ENCODE peak calls at places on chromosomes 2 and 18, in five cellular contexts. A is breast epithelium, Y is HCT116, G is pancreas, C is lower lobe of right lung. P is an unnamed sample. For H3K9me3 and H3K27me3, the result is how much of the 10 kb centered on the place peaks cover.

GRCh38 chr2:69652206-69652605 is 8.7 kb upstream of the AAK1 start:
- DNase-seq in A (no peak), Y (peak), G (no peak), C (no peak), P (no peak)

GRCh38 chr18:76620326-76620813 is 125.3 kb upstream of the ZNF516 start:
- DNase-seq in A (peak), Y (peak), G (peak), C (peak), P (peak)

GRCh38 chr2:69456154-69456553 is 18.9 kb upstream of the NFU1 start:
- DNase-seq in A (no peak), Y (no peak), G (no peak), C (no peak), P (no peak)

GRCh38 chr18:79791141-79791972 is 6.4 kb upstream of the KCNG2 start:
- DNase-seq in A (peak), Y (no peak), G (peak), C (no peak), P (peak)

GRCh38 chr18:48944634-48945033 is 6.1 kb downstream of the SMAD7 start:
- DNase-seq in A (no peak), Y (no peak), G (no peak), C (no peak), P (no peak)

GRCh38 chr2:119126650-119127049 is 31.9 kb downstream of the C1QL2 start:
- DNase-seq in A (no peak), Y (peak), G (peak), C (peak), P (peak)

GRCh38 chr18:78974115-78974740 is 5.4 kb upstream of the SALL3 start:
- DNase-seq in A (no peak), Y (no peak), G (no peak), C (no peak), P (no peak)

GRCh38 chr18:62505669-62506494 is 16.9 kb upstream of the ZCCHC2 start:
- DNase-seq in A (no peak), Y (no peak), G (no peak), C (no peak), P (no peak)

GRCh38 chr18:8711736-8712135 is 6.4 kb downstream of the MTCL1 start:
- DNase-seq in A (no peak), Y (no peak), G (no peak), C (no peak), P (no peak)

GRCh38 chr18:22505136-22505535 is 87.4 kb upstream of the CTAGE1 start:
- DNase-seq in A (no peak), Y (no peak), G (no peak), C (no peak), P (no peak)

GRCh38 chr18:75679347-75679746 is 251.8 kb upstream of the SMIM21 start:
- DNase-seq in A (no peak), Y (no peak), G (no peak), C (no peak), P (peak)

GRCh38 chr2:153873062-153874048 is 1.6 kb downstream of the GALNT13 start:
- DNase-seq in A (no peak), Y (no peak), G (peak), C (peak), P (no peak)

GRCh38 chr2:103959174-103960125 is 894.5 kb upstream of the POU3F3 start:
- DNase-seq in A (no peak), Y (no peak), G (no peak), C (no peak), P (no peak)

GRCh38 chr2:82641781-82642180 is 1817.3 kb downstream of the SUCLG1 start:
- DNase-seq in A (no peak), Y (no peak), G (no peak), C (no peak), P (no peak)

GRCh38 chr2:10500601-10501361 is 52.7 kb upstream of the ODC1 start:
- DNase-seq in A (peak), Y (no peak), G (no peak), C (no peak), P (no peak)

GRCh38 chr18:24014986-24015896 is 687 bp downstream of the TTC39C start:
- DNase-seq in A (peak), Y (no peak), G (peak), C (peak), P (peak)

GRCh38 chr2:172088245-172089004 is 3.1 kb downstream of the DLX1 start:
- DNase-seq in A (no peak), Y (no peak), G (no peak), C (peak), P (no peak)

GRCh38 chr2:95728878-95729511 is 137.2 kb downstream of the TRIM43 start:
- DNase-seq in A (peak), Y (peak), G (no peak), C (peak), P (peak)

GRCh38 chr2:80153768-80154167 is 150.8 kb downstream of the LRRTM1 start:
- DNase-seq in A (no peak), Y (no peak), G (no peak), C (no peak), P (no peak)

GRCh38 chr2:179186126-179186525 is 78.5 kb downstream of the SESTD1 start:
- DNase-seq in A (no peak), Y (no peak), G (no peak), C (no peak), P (no peak)

DNA sequence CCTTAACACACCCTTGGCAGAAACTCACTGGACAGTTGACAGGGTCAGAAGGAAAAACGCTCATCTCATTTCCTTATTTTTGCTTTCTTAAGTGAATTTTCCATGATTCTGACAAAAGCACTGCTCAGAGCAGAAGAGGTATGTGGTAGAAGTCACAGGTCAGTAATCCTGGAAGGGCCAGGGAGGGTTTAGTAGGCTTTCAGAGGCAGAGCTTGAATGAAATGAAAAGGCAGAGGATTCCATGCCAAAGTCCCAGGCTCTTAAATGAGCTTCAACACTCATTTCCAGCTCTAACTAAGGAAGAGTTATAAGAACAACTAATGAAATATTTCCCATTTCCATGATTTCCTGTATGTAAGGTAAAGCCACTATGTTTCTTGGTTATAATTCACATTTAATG is 683.2 kb upstream of the KLHL29 start:
- DNase-seq in A (no peak), Y (no peak), G (no peak), C (no peak), P (no peak)
- H3K9me3 ChIP-seq in A (under half), Y (under half), G (under half), C (under half), P (under half)

DNA sequence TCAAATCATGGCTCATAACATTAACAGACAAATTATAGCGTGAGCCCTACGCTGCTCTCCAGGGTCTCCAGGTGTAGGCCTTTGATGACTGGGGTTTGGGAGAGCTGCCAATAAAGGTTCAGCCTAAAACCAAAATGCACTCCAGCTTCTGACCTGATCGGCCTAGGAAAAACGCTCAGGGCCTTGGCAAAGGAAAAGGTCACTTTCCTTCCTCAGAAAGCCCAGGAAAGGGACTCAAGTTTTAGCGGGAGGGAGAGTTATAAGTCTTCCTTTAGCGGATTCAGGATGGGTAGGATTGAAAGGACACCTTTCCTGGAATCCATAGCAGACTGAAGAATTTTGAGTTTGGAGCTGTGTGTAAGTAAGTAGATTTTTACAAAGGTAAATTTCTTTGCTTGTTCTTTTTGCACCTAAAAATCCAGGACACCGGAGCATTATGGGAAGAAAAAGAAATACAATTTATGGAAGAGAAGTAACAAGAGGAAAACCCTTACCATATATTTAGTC is 8.8 kb downstream of the EVX2 start:
- DNase-seq in A (no peak), Y (no peak), G (no peak), C (no peak), P (no peak)
- H3K27me3 ChIP-seq in A (under half), Y (under half), G (under half), C (half or more), P (half or more)

DNA sequence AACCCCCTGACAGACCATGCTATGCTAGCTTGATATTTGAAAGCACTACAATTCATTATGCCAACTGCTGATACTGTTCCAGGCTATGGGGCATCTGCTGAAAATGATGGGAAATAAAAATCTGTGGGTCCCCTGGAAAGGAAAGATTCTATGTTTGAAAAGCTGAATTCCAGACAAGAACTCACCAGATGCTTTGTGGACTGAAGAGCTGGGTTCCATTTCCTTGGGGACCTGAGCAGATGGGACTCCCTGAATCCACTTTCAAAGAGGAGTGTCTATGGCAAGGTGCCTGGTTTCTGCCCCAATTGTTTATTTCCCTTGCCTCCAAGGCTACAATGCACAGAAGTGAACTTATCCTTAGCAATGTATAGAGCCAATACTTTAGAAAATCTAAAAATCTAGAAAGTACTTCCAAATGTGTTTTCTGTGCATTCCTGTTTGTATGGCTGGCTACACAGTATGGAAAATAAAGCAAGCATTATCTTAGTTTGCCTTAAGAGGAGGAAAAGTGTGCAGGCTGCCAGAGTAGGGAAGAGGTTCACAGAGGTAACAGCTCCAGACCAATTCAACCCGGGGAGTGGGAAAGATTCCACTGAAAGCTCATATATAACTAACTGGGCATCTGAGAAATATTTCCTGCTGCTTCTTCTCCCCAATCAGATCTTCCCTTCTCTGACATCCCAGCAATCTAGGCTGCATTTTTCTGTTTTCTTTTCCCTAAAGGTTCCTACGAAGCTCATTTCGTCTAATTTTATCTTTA is 420.5 kb downstream of the NRXN1 start:
- DNase-seq in A (no peak), Y (no peak), G (no peak), C (no peak), P (no peak)
- TF ChIP-seq CTCF in A (no peak), Y (no peak), G (no peak), C (no peak), P (no peak)

GRCh38 chr2:120761911-120762310 is 26.2 kb downstream of the GLI2 start:
- DNase-seq in A (no peak), Y (no peak), G (peak), C (peak), P (no peak)
- H3K9me3 ChIP-seq in A (under half), Y (under half), G (under half), C (under half), P (under half)

GRCh38 chr18:51593931-51594330 is 396.4 kb upstream of the MEX3C start:
- DNase-seq in A (no peak), Y (no peak), G (no peak), C (no peak), P (no peak)
- H3K27me3 ChIP-seq in A (under half), Y (under half), G (under half), C (under half), P (under half)

DNA sequence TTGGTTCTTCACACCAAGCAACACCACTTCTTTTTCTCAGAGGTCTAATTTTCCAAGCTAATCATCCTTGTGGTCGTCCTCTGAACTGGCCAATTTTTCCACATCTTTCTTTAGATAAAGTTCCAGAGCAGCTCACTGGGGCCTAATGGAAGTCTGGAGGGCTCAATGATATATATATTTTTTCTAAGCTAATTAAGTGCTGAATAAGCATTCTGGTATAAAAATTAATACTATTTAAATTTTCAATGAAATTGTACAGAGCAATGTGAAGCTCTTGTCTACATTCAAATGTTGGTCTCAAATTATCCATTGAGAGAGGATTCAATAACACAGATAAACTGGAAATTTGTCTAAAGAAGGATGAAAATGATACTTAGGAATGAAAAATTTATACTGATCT is 866.6 kb downstream of the ERBB4 start:
- DNase-seq in A (no peak), Y (no peak), G (no peak), C (no peak), P (no peak)
- TF ChIP-seq CTCF in A (no peak), Y (no peak), G (no peak), C (no peak), P (no peak)

GRCh38 chr2:229051798-229052197 is 219.3 kb downstream of the PID1 start:
- DNase-seq in A (no peak), Y (no peak), G (no peak), C (no peak), P (no peak)
- H3K9me3 ChIP-seq in A (under half), Y (under half), G (under half), C (under half), P (under half)

GRCh38 chr18:7207366-7207765 is 23.5 kb upstream of the LRRC30 start:
- DNase-seq in A (no peak), Y (no peak), G (no peak), C (no peak), P (no peak)

GRCh38 chr18:7201096-7201495 is 29.8 kb upstream of the LRRC30 start:
- DNase-seq in A (no peak), Y (no peak), G (no peak), C (no peak), P (no peak)

GRCh38 chr18:7205346-7205745 is 25.5 kb upstream of the LRRC30 start:
- DNase-seq in A (no peak), Y (no peak), G (no peak), C (no peak), P (no peak)

GRCh38 chr18:7202119-7202680 is 28.7 kb upstream of the LRRC30 start:
- DNase-seq in A (no peak), Y (no peak), G (no peak), C (no peak), P (no peak)

GRCh38 chr18:7206231-7206630 is 24.7 kb upstream of the LRRC30 start:
- DNase-seq in A (no peak), Y (no peak), G (no peak), C (no peak), P (no peak)
- H3K27me3 ChIP-seq in A (under half), Y (under half), G (under half), C (under half), P (under half)

GRCh38 chr2:212526059-212526458 is 12.5 kb downstream of the ERBB4 start:
- DNase-seq in A (no peak), Y (no peak), G (no peak), C (no peak), P (no peak)

GRCh38 chr2:212523756-212524155 is 14.8 kb downstream of the ERBB4 start:
- DNase-seq in A (no peak), Y (no peak), G (no peak), C (no peak), P (no peak)

GRCh38 chr2:212517693-212518092 is 20.9 kb downstream of the ERBB4 start:
- DNase-seq in A (no peak), Y (no peak), G (no peak), C (no peak), P (no peak)

GRCh38 chr2:212520340-212520739 is 18.3 kb downstream of the ERBB4 start:
- DNase-seq in A (no peak), Y (peak), G (no peak), C (no peak), P (no peak)
- TF ChIP-seq CTCF in A (no peak), Y (peak), G (no peak), C (no peak), P (peak)